ENCODE peak calls at places on chromosome 4, in six cellular contexts. O, F, N, Q, H and D are unnamed samples.

GRCh38 chr4:15938182-15938581 is 358 bp downstream of the FGFBP1 start:
- DNase-seq in O (peak; percentile 92), F (no peak), N (no peak), H (no peak), Q (no peak), D (peak; percentile 55)

GRCh38 chr4:171793723-171794122 is 19.5 kb upstream of the GALNTL6 start:
- DNase-seq in H (no peak), O (no peak), N (no peak), F (no peak), Q (no peak), D (no peak)

GRCh38 chr4:99148545-99148944 is 4.4 kb upstream of the ADH4 start:
- DNase-seq in O (no peak), N (no peak), F (no peak), H (no peak), Q (no peak), D (no peak)

GRCh38 chr4:54998991-54999390 is 126.4 kb downstream of the KDR start:
- DNase-seq in Q (no peak), H (no peak), N (no peak), O (no peak), F (no peak), D (no peak)

GRCh38 chr4:92551616-92552015 is 247.8 kb downstream of the GRID2 start:
- DNase-seq in H (no peak), F (no peak), O (no peak), Q (no peak), N (no peak), D (no peak)

GRCh38 chr4:72817012-72817411 is 248.0 kb upstream of the ADAMTS3 start:
- DNase-seq in N (no peak), F (no peak), H (no peak), O (peak; percentile 5), Q (no peak), D (no peak)

GRCh38 chr4:2934077-2934812 is 29.0 kb downstream of the NOP14 start:
- DNase-seq in O (no peak), N (peak; percentile 68), H (peak; percentile 62), Q (peak; percentile 73), F (peak; percentile 82), D (peak; percentile 36)

GRCh38 chr4:112002301-112002700 is 143.0 kb upstream of the FAM241A start:
- DNase-seq in F (no peak), Q (no peak), N (no peak), O (peak; percentile 96), H (no peak), D (no peak)

GRCh38 chr4:168831919-168832745 is 177.9 kb downstream of the CBR4 start:
- DNase-seq in F (peak; percentile 76), N (peak; percentile 85), Q (peak; percentile 69), O (peak; percentile 79), H (peak; percentile 82), D (peak; percentile 79)

GRCh38 chr4:186172551-186172950 is 18.8 kb upstream of the CYP4V2 start:
- DNase-seq in H (no peak), N (no peak), Q (no peak), F (no peak), O (no peak), D (no peak)

GRCh38 chr4:186168750-186169149 is 22.6 kb upstream of the CYP4V2 start:
- DNase-seq in F (no peak), H (no peak), Q (no peak), O (no peak), N (no peak), D (no peak)

GRCh38 chr4:186169333-186169941 is 21.9 kb upstream of the CYP4V2 start:
- DNase-seq in Q (no peak), N (no peak), H (no peak), F (no peak), O (no peak), D (no peak)

GRCh38 chr4:186170966-186171365 is 20.4 kb upstream of the CYP4V2 start:
- DNase-seq in F (no peak), O (no peak), N (no peak), Q (no peak), H (no peak), D (no peak)

DNA sequence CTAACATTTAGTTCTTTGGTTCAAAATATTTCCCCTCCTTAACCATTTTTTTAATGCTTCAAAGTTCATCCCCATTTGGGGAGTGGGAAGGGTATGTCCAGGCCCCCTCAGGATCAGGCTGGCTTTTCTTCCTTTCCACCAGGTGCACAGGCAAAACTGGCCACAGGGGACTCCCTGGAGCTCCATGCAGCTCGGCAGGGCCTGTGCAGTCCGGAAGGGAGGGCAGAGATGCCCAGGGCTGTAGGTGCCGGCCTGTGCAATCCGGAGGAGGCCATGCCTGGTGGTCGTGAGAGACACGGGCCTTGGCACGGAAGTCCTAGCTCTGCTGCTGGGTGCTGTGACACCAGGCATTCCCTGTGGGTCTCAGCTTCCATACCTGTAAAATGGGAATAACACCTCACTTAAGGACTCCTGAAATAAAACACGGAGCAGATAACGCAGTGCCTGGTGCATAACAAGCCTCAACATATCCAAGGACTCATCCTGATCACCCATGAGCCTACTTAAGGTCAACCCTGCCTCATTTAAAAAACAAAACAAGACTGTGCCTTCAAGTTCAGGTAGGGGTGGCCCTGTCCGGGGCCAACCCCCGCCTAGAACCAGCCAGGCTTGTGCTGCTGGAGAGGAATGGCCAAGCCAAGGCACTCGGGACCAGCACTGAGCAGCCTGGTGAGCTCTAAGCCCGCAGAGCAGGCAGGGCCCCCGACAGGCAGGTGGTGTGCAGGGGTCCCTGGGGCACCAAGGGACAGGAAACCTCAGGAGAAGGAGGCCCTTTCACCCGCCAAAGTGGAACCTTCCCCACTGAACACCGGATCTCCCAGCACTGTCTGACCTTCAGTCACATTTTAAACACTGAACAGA is 21.2 kb upstream of the CYP4V2 start:
- DNase-seq in F (no peak), Q (no peak), N (no peak), O (no peak), H (no peak), D (no peak)
- TF ChIP-seq CTCF in F (no peak), Q (no peak), N (no peak), O (no peak), H (no peak), D (no peak)

GRCh38 chr4:143337600-143338287 is 1.1 kb downstream of the GAB1 start:
- DNase-seq in N (peak; percentile 70), H (peak; percentile 44), Q (no peak), O (no peak), F (no peak), D (peak; percentile 64)
- TF ChIP-seq CTCF in N (no peak), H (peak; percentile 18), Q (no peak), O (peak; percentile 7), F (no peak), D (no peak)

GRCh38 chr4:159722052-159722451 is 619.2 kb downstream of the RAPGEF2 start:
- DNase-seq in Q (no peak), N (no peak), O (no peak), F (no peak), H (no peak), D (no peak)

GRCh38 chr4:159725571-159725970 is 622.7 kb downstream of the RAPGEF2 start:
- DNase-seq in H (no peak), Q (no peak), N (no peak), F (no peak), O (no peak), D (no peak)

GRCh38 chr4:159722918-159723317 is 620.0 kb downstream of the RAPGEF2 start:
- DNase-seq in N (no peak), O (no peak), H (no peak), F (no peak), Q (no peak), D (no peak)

GRCh38 chr4:159719531-159719930 is 616.7 kb downstream of the RAPGEF2 start:
- DNase-seq in N (no peak), O (no peak), Q (no peak), F (no peak), H (no peak), D (no peak)

DNA sequence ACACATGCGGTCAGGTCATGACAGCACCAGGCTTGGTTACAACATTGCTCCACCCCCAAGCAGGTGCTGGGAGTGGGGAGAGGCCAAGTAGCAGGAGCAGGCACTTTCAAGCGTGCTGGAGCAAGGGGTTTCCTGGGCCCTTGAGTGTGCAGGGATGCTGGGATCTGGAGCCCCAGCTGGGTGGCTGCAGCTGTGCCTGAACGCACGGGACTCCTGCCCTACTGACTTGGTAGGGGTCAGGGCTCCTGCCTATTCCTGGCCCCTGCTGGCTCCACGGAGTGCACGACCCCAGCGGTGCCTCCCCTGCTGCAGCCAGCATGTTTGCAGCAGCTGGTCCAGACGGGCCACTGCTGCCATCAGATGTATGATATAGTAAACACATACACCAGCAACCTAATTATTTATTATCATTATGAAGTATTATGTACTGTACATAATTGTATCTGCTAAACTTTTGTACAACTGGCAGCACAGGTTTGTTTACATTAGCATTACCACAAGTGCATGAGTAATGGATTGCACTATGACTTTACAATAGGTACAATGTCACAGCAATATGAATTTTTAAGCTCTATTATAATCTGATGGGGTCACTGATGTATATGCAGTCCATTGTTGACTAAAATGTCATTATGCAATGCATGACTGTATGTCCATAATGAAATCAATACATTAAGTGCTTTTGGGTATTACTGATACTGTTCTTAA is 620.6 kb downstream of the RAPGEF2 start:
- DNase-seq in F (no peak), O (no peak), N (no peak), H (no peak), Q (no peak), D (no peak)
- TF ChIP-seq CTCF in F (no peak), O (no peak), N (no peak), H (no peak), Q (no peak), D (no peak)

GRCh38 chr4:140049924-140050681 is 103.9 kb downstream of the MAML3 start:
- DNase-seq in Q (peak; percentile 20), O (no peak), N (no peak), H (no peak), F (peak; percentile 31), D (peak; percentile 36)
- TF ChIP-seq CTCF in Q (peak; percentile 43), O (peak; percentile 53), N (peak; percentile 46), H (no peak), F (peak; percentile 12), D (peak; percentile 47)

GRCh38 chr4:186810613-186811150 is 87.0 kb upstream of the FAT1 start:
- DNase-seq in Q (no peak), F (no peak), O (no peak), N (no peak), H (no peak), D (no peak)
- TF ChIP-seq CTCF in Q (no peak), F (no peak), O (no peak), N (no peak), H (no peak), D (no peak)

DNA sequence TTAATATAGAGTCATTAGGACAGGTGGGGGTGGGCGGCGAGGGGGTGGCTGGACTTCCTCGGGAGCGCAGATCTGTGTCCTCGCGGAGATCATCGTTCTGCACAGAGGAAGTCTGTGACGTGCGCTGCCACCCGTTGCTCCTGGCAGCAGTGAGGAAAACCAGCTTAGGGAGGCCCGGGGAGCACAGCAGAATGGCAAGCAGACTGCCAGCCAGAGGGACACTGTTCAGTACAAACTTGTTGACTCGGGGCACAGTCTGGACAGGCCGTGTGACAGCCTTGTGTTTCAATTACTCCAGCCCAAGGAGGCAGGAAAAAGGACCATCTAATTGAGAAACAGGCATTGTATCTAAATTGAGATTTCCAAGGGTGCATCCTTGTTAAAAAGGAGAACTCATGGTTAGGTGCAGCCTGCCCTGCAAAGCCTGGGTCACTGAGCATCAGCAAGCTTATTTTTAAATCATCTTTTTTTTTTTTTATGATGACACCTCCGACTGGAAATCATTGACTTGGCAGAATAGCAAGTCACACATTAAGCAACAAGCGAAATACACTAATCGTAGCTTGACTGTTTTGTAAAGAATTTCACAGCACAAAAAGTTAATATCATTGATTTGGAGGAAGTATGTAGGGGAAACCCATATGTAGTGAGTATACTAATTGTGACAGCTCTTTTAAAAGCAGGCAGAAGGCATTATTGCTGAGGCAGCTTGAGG is 512.0 kb upstream of the FAT1 start:
- DNase-seq in N (no peak), Q (no peak), O (no peak), F (no peak), H (no peak), D (no peak)
- TF ChIP-seq CTCF in N (no peak), Q (no peak), O (no peak), F (no peak), H (no peak), D (no peak)

GRCh38 chr4:101345596-101346311 is 1.6 kb downstream of the PPP3CA start:
- DNase-seq in N (peak; percentile 74), H (peak; percentile 43), O (peak; percentile 36), F (peak; percentile 75), Q (peak; percentile 73), D (peak; percentile 50)
- TF ChIP-seq CTCF in N (peak; percentile 10), H (no peak), O (peak; percentile 22), F (no peak), Q (no peak), D (no peak)